ENCODE peak calls at places on chromosomes 11 and 22, in nine cellular contexts. One of them, this sample, is unnamed. For H3K4me1, the result is how much of the 10 kb centered on the place peaks cover.

GRCh38 chr22:30445438-30445936 is 19.9 kb downstream of the MTFP1 start:
- DNase-seq in hepatocyte: no peak
- DNase-seq in keratinocyte: no peak
- DNase-seq in adrenal gland: peak
- DNase-seq in pancreas: no peak
- DNase-seq in neuronal stem cell: no peak
- DNase-seq in body of pancreas: no peak
- DNase-seq in cardiac muscle cell: no peak
- DNase-seq in astrocyte: no peak
- DNase-seq in this sample: no peak

GRCh38 chr11:74735566-74735965 is 4.3 kb upstream of the CHRDL2 start:
- DNase-seq in hepatocyte: no peak
- DNase-seq in keratinocyte: no peak
- DNase-seq in adrenal gland: no peak
- DNase-seq in pancreas: no peak
- DNase-seq in neuronal stem cell: no peak
- DNase-seq in body of pancreas: no peak
- DNase-seq in cardiac muscle cell: no peak
- DNase-seq in astrocyte: no peak
- DNase-seq in this sample: no peak

GRCh38 chr22:26744892-26745808 is 87.8 kb downstream of the MIAT start:
- DNase-seq in hepatocyte: no peak
- DNase-seq in keratinocyte: no peak
- DNase-seq in adrenal gland: no peak
- DNase-seq in pancreas: no peak
- DNase-seq in neuronal stem cell: no peak
- DNase-seq in body of pancreas: no peak
- DNase-seq in cardiac muscle cell: no peak
- DNase-seq in astrocyte: no peak
- DNase-seq in this sample: no peak

GRCh38 chr22:28091486-28091885 is 172.4 kb upstream of the PITPNB start:
- DNase-seq in hepatocyte: no peak
- DNase-seq in keratinocyte: no peak
- DNase-seq in adrenal gland: no peak
- DNase-seq in pancreas: no peak
- DNase-seq in neuronal stem cell: no peak
- DNase-seq in body of pancreas: no peak
- DNase-seq in cardiac muscle cell: no peak
- DNase-seq in astrocyte: no peak
- DNase-seq in this sample: no peak

GRCh38 chr22:28956506-28956905 is 73.1 kb downstream of the ZNRF3 start:
- DNase-seq in hepatocyte: no peak
- DNase-seq in keratinocyte: no peak
- DNase-seq in adrenal gland: no peak
- DNase-seq in pancreas: no peak
- DNase-seq in neuronal stem cell: no peak
- DNase-seq in body of pancreas: no peak
- DNase-seq in cardiac muscle cell: no peak
- DNase-seq in astrocyte: no peak
- DNase-seq in this sample: no peak

GRCh38 chr22:47035443-47035881 is 273.0 kb downstream of the TBC1D22A start:
- DNase-seq in hepatocyte: no peak
- DNase-seq in keratinocyte: no peak
- DNase-seq in adrenal gland: no peak
- DNase-seq in pancreas: no peak
- DNase-seq in neuronal stem cell: no peak
- DNase-seq in body of pancreas: no peak
- DNase-seq in cardiac muscle cell: no peak
- DNase-seq in astrocyte: no peak
- DNase-seq in this sample: peak

GRCh38 chr11:75966546-75967287 is 151.7 kb downstream of the UVRAG start:
- DNase-seq in hepatocyte: peak
- DNase-seq in keratinocyte: peak
- DNase-seq in adrenal gland: no peak
- DNase-seq in pancreas: no peak
- DNase-seq in neuronal stem cell: no peak
- DNase-seq in body of pancreas: no peak
- DNase-seq in cardiac muscle cell: no peak
- DNase-seq in astrocyte: peak
- DNase-seq in this sample: no peak

GRCh38 chr11:63608353-63609345 is 5.6 kb downstream of the PLAAT3 start:
- DNase-seq in hepatocyte: no peak
- DNase-seq in keratinocyte: no peak
- DNase-seq in adrenal gland: peak
- DNase-seq in pancreas: no peak
- DNase-seq in neuronal stem cell: no peak
- DNase-seq in body of pancreas: no peak
- DNase-seq in cardiac muscle cell: no peak
- DNase-seq in astrocyte: peak
- DNase-seq in this sample: no peak

GRCh38 chr11:37177721-37178120 is 579.7 kb upstream of the RAG2 start:
- DNase-seq in hepatocyte: no peak
- DNase-seq in keratinocyte: no peak
- DNase-seq in adrenal gland: no peak
- DNase-seq in pancreas: no peak
- DNase-seq in neuronal stem cell: no peak
- DNase-seq in body of pancreas: no peak
- DNase-seq in cardiac muscle cell: no peak
- DNase-seq in astrocyte: no peak
- DNase-seq in this sample: no peak

GRCh38 chr11:72768581-72768980 is 16.4 kb upstream of the ARAP1 start:
- DNase-seq in hepatocyte: no peak
- DNase-seq in keratinocyte: no peak
- DNase-seq in adrenal gland: no peak
- DNase-seq in pancreas: no peak
- DNase-seq in neuronal stem cell: no peak
- DNase-seq in body of pancreas: no peak
- DNase-seq in cardiac muscle cell: no peak
- DNase-seq in astrocyte: no peak
- DNase-seq in this sample: no peak

GRCh38 chr11:32833921-32834320 is 4.2 kb downstream of the PRRG4 start:
- DNase-seq in hepatocyte: no peak
- DNase-seq in keratinocyte: no peak
- DNase-seq in adrenal gland: no peak
- DNase-seq in pancreas: no peak
- DNase-seq in neuronal stem cell: no peak
- DNase-seq in body of pancreas: no peak
- DNase-seq in cardiac muscle cell: no peak
- DNase-seq in astrocyte: no peak
- DNase-seq in this sample: no peak

GRCh38 chr11:59171508-59172322 is at the start of gene DTX4:
- DNase-seq in hepatocyte: peak
- DNase-seq in keratinocyte: no peak
- DNase-seq in adrenal gland: peak
- DNase-seq in pancreas: peak
- DNase-seq in neuronal stem cell: peak
- DNase-seq in body of pancreas: peak
- DNase-seq in cardiac muscle cell: peak
- DNase-seq in astrocyte: peak
- DNase-seq in this sample: peak

GRCh38 chr11:76702378-76703128 is 32.0 kb upstream of the LRRC32 start:
- DNase-seq in hepatocyte: no peak
- DNase-seq in keratinocyte: no peak
- DNase-seq in adrenal gland: no peak
- DNase-seq in pancreas: no peak
- DNase-seq in neuronal stem cell: no peak
- DNase-seq in body of pancreas: no peak
- DNase-seq in cardiac muscle cell: no peak
- DNase-seq in astrocyte: no peak
- DNase-seq in this sample: no peak

DNA sequence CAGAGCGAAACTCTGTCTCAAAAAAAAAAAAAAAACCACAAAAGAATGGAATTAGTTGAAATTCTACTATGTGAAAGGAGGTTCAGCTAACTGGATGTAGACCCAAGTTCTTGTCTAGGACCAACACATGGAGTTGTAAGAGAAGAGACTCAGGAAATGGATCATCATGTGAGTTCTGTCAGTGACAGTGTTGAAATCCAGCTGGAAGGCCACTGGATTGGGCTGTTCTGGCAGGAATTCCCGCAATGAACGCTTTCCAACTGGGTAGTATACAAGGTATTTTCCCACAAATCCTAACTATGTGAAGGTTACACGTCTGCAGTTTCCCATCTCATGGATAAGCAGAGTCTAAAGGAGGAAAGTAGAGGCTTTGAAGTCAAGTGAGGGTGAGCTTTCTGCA is 151.2 kb downstream of the MAML2 start:
- DNase-seq in hepatocyte: no peak
- DNase-seq in keratinocyte: no peak
- DNase-seq in adrenal gland: no peak
- DNase-seq in pancreas: no peak
- DNase-seq in neuronal stem cell: no peak
- DNase-seq in body of pancreas: no peak
- DNase-seq in cardiac muscle cell: no peak
- DNase-seq in astrocyte: no peak
- DNase-seq in this sample: no peak
- H3K4me1 ChIP-seq in hepatocyte: under half
- H3K4me1 ChIP-seq in keratinocyte: under half
- H3K4me1 ChIP-seq in adrenal gland: under half
- H3K4me1 ChIP-seq in pancreas: under half
- H3K4me1 ChIP-seq in neuronal stem cell: under half
- H3K4me1 ChIP-seq in body of pancreas: under half
- H3K4me1 ChIP-seq in cardiac muscle cell: under half
- H3K4me1 ChIP-seq in astrocyte: under half
- H3K4me1 ChIP-seq in this sample: under half

DNA sequence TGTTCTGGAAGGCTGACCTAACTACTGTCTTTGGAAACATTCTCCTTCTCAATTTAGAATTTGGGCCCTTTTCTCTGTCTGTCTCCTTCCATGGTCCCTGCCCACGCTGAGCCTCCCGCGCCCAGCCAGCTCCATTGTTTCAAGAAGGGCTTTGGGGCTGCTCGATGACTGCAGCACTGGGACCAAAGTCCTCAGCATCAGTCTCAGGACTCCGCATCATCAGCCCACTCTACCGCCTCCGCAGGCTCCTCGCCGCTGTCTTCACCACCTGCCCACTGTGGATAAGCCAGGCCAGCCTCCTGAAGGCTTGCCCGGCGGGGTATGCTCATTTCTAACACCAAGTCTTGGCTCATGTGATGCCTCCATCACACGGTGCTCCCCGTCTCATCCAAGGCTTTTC is 81.3 kb downstream of the ZBTB16 start:
- DNase-seq in hepatocyte: no peak
- DNase-seq in keratinocyte: no peak
- DNase-seq in adrenal gland: no peak
- DNase-seq in pancreas: no peak
- DNase-seq in neuronal stem cell: no peak
- DNase-seq in body of pancreas: no peak
- DNase-seq in cardiac muscle cell: no peak
- DNase-seq in astrocyte: no peak
- DNase-seq in this sample: no peak
- H3K4me1 ChIP-seq in hepatocyte: half or more
- H3K4me1 ChIP-seq in keratinocyte: under half
- H3K4me1 ChIP-seq in adrenal gland: half or more
- H3K4me1 ChIP-seq in pancreas: under half
- H3K4me1 ChIP-seq in neuronal stem cell: under half
- H3K4me1 ChIP-seq in body of pancreas: half or more
- H3K4me1 ChIP-seq in cardiac muscle cell: under half
- H3K4me1 ChIP-seq in astrocyte: under half
- H3K4me1 ChIP-seq in this sample: half or more

DNA sequence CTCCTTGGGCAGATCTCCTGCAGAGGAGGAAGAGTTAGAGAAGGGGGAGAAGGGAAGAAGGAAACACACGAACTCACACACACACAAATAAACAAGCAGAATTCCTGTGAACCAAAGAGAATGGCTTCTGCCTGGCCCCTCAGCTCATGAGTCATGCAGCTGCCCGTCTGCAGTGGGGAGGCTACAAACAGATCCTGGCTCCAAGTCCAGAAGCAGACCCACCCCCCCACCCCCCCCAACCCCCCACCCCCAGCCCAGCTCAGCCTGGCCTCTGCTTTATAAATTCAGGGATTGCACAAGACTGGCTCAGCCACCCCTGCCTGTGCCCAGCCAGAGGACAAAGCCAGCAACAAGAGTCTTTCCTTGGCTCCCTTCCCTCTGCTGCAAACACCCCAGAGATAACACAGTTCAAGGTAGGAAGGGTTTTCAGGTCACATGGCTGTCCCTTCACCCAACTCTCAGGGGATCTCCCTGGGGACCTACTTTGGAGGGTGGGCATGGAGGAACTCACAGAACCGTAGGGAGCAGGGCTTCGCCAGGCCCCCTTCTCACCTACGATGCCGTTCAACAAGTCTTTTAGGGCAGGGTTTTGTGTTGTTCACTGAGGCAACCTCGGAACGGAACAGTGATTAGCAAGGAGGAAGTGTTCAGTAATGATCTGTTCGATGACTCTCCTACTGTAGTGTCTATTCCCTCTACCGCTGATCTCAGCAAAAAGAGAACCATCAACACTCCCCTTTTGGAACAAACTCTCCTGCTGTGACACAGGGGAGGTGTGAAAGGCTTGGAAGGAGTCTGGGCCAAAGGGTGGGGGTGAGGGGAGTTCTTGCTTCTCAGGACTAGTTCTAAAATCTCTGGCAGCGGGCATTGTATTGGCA is 35.5 kb downstream of the RPL27A start:
- DNase-seq in hepatocyte: peak
- DNase-seq in keratinocyte: no peak
- DNase-seq in adrenal gland: peak
- DNase-seq in pancreas: peak
- DNase-seq in neuronal stem cell: no peak
- DNase-seq in body of pancreas: peak
- DNase-seq in cardiac muscle cell: no peak
- DNase-seq in astrocyte: peak
- DNase-seq in this sample: no peak
- H3K4me1 ChIP-seq in hepatocyte: half or more
- H3K4me1 ChIP-seq in keratinocyte: half or more
- H3K4me1 ChIP-seq in adrenal gland: half or more
- H3K4me1 ChIP-seq in pancreas: under half
- H3K4me1 ChIP-seq in neuronal stem cell: under half
- H3K4me1 ChIP-seq in body of pancreas: half or more
- H3K4me1 ChIP-seq in cardiac muscle cell: under half
- H3K4me1 ChIP-seq in astrocyte: half or more
- H3K4me1 ChIP-seq in this sample: half or more

GRCh38 chr11:126415128-126415527 is 59.6 kb downstream of the ST3GAL4 start:
- DNase-seq in hepatocyte: peak
- DNase-seq in keratinocyte: no peak
- DNase-seq in adrenal gland: peak
- DNase-seq in pancreas: peak
- DNase-seq in neuronal stem cell: no peak
- DNase-seq in body of pancreas: peak
- DNase-seq in cardiac muscle cell: no peak
- DNase-seq in astrocyte: no peak
- DNase-seq in this sample: no peak

GRCh38 chr11:126416542-126417090 is 61.1 kb downstream of the ST3GAL4 start:
- DNase-seq in hepatocyte: peak
- DNase-seq in keratinocyte: no peak
- DNase-seq in adrenal gland: peak
- DNase-seq in pancreas: peak
- DNase-seq in neuronal stem cell: peak
- DNase-seq in body of pancreas: peak
- DNase-seq in cardiac muscle cell: peak
- DNase-seq in astrocyte: peak
- DNase-seq in this sample: peak

GRCh38 chr11:126415669-126416420 is 60.4 kb downstream of the ST3GAL4 start:
- DNase-seq in hepatocyte: peak
- DNase-seq in keratinocyte: no peak
- DNase-seq in adrenal gland: no peak
- DNase-seq in pancreas: peak
- DNase-seq in neuronal stem cell: no peak
- DNase-seq in body of pancreas: peak
- DNase-seq in cardiac muscle cell: no peak
- DNase-seq in astrocyte: no peak
- DNase-seq in this sample: peak

GRCh38 chr11:126419801-126420729 is 64.6 kb downstream of the ST3GAL4 start:
- DNase-seq in hepatocyte: no peak
- DNase-seq in keratinocyte: no peak
- DNase-seq in adrenal gland: no peak
- DNase-seq in pancreas: no peak
- DNase-seq in neuronal stem cell: no peak
- DNase-seq in body of pancreas: no peak
- DNase-seq in cardiac muscle cell: no peak
- DNase-seq in astrocyte: peak
- DNase-seq in this sample: no peak

GRCh38 chr11:126417463-126417862 is 62.0 kb downstream of the ST3GAL4 start:
- DNase-seq in hepatocyte: no peak
- DNase-seq in keratinocyte: no peak
- DNase-seq in adrenal gland: no peak
- DNase-seq in pancreas: no peak
- DNase-seq in neuronal stem cell: no peak
- DNase-seq in body of pancreas: no peak
- DNase-seq in cardiac muscle cell: no peak
- DNase-seq in astrocyte: no peak
- DNase-seq in this sample: no peak
- H3K4me1 ChIP-seq in hepatocyte: under half
- H3K4me1 ChIP-seq in keratinocyte: under half
- H3K4me1 ChIP-seq in adrenal gland: half or more
- H3K4me1 ChIP-seq in pancreas: under half
- H3K4me1 ChIP-seq in neuronal stem cell: under half
- H3K4me1 ChIP-seq in body of pancreas: under half
- H3K4me1 ChIP-seq in cardiac muscle cell: under half
- H3K4me1 ChIP-seq in astrocyte: under half
- H3K4me1 ChIP-seq in this sample: under half